ENCODE peak calls at places on chromosomes 12 and 14, in nine cellular contexts. D, I, A, O, P, E, C, X and B are unnamed samples.

GRCh38 chr14:106811167-106811566 is 1284.8 kb downstream of the TMEM121 start:
- DNase-seq in D (no peak), I (no peak), A (no peak), O (no peak), P (no peak), E (no peak), C (no peak), X (no peak), B (no peak)

GRCh38 chr12:10285919-10286318 is 21.8 kb upstream of the KLRD1 start:
- DNase-seq in D (no peak), I (no peak), A (no peak), O (no peak), P (no peak), E (peak; percentile 78), C (no peak), X (no peak), B (no peak)

GRCh38 chr14:68753696-68754095 is 39.2 kb downstream of the ZFP36L1 start:
- DNase-seq in D (no peak), I (peak; percentile 71), A (no peak), O (no peak), P (no peak), E (no peak), C (no peak), X (no peak), B (no peak)

GRCh38 chr14:68589447-68590232 is 203.2 kb downstream of the ZFP36L1 start:
- DNase-seq in D (peak; percentile 47), I (peak; percentile 87), A (no peak), O (no peak), P (peak; percentile 71), E (no peak), C (no peak), X (no peak), B (no peak)

GRCh38 chr12:15268927-15269552 is 47.8 kb upstream of the RERG start:
- DNase-seq in D (peak; percentile 71), I (peak; percentile 79), A (no peak), O (peak; percentile 73), P (peak; percentile 14), E (peak; percentile 66), C (peak; percentile 71), X (no peak), B (peak; percentile 76)

GRCh38 chr14:67944605-67945004 is 125.0 kb downstream of the RAD51B start:
- DNase-seq in D (no peak), I (no peak), A (no peak), O (no peak), P (no peak), E (no peak), C (no peak), X (no peak), B (no peak)

GRCh38 chr12:15526033-15526432 is 203.7 kb downstream of the PTPRO start:
- DNase-seq in D (no peak), I (no peak), A (no peak), O (no peak), P (no peak), E (peak; percentile 88), C (peak; percentile 6), X (no peak), B (no peak)

GRCh38 chr12:57126061-57126460 is 2.2 kb upstream of the LRP1 start:
- DNase-seq in D (no peak), I (no peak), A (no peak), O (no peak), P (no peak), E (no peak), C (no peak), X (no peak), B (no peak)

DNA sequence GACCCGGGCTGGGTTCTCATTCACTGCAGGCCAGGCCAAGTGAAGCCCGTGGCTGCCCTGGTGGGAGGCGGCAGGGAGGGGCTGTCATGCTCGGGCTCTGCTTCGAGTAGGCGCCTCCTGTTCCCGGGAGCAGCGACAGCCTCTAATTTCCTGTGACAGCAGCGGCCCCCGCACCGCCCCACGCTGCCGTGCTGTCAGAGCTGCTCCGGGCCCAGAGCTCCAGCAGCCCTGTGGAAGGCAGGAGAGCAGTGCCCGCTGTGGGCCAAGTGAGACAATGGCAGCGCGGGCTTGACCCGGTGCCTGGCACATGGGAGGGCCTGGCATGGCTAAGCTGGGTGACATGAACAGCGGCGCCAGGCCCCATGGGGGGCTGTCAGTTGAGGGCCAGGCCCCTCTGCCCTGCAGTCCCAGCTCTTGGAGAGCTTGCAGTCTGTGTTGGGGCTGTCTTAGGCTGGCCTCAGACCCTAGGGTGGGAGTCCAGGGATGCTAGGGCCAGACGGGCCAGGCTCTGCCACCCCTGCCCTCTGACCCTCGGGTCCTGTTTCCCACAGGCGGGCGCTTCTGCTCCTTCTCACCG is 5.1 kb downstream of the TRMT61A start:
- DNase-seq in D (no peak), I (no peak), A (no peak), O (no peak), P (no peak), E (no peak), C (no peak), X (no peak), B (no peak)
- H3K4me1 ChIP-seq in D (no peaks in the 10 kb centered on the region), I (peaks cover 47% of the 10 kb centered on the region), A (peaks cover 24% of the 10 kb centered on the region), O (peaks cover 4% of the 10 kb centered on the region), P (peaks cover 36% of the 10 kb centered on the region), E (peaks cover 11% of the 10 kb centered on the region), C (peaks cover 7% of the 10 kb centered on the region), X (peaks cover 55% of the 10 kb centered on the region), B (peaks cover 7% of the 10 kb centered on the region)

DNA sequence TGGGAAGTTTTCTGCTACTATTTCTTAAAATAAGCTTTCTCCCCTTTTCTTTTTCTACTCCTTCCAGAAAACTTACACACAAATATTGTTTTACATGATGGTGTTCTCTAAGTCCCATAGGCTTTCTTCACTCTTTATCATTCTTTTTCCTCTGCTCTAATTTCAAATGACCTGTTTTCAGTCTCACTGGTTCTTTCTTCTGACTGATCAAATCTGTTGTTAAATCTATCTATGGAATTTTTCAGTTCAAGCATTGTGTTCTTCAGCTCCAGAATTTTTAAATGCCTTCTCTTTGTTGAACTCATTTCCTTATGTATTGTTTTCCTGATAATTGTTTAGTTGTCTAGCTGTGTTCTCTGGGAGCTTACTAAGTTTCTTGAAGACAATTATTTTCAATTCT is 29.5 kb upstream of the CNOT2 start:
- DNase-seq in D (no peak), I (no peak), A (no peak), O (no peak), P (no peak), E (no peak), C (no peak), X (no peak), B (no peak)
- H3K9me3 ChIP-seq in D (no peaks in the 10 kb centered on the region), I (peaks cover 26% of the 10 kb centered on the region), A (peaks cover 6% of the 10 kb centered on the region), O (peaks cover 14% of the 10 kb centered on the region), P (peaks cover 55% of the 10 kb centered on the region), E (peaks cover 22% of the 10 kb centered on the region), C (peaks cover 19% of the 10 kb centered on the region), X (peaks cover 26% of the 10 kb centered on the region), B (peaks cover 3% of the 10 kb centered on the region)

GRCh38 chr12:49342066-49342913 is 4.4 kb upstream of the DNAJC22 start:
- DNase-seq in D (peak; percentile 95), I (peak; percentile 88), A (peak; percentile 86), O (peak; percentile 97), P (peak; percentile 76), E (peak; percentile 93), C (peak; percentile 74), X (no peak), B (peak; percentile 94)
- H3K4me1 ChIP-seq in D (peaks cover 19% of the 10 kb centered on the region), I (peaks cover 19% of the 10 kb centered on the region), A (peaks cover 50% of the 10 kb centered on the region), O (peaks cover 57% of the 10 kb centered on the region), P (peaks cover 52% of the 10 kb centered on the region), E (peaks cover 51% of the 10 kb centered on the region), C (peaks cover 4% of the 10 kb centered on the region), X (peaks cover 41% of the 10 kb centered on the region), B (peaks cover 12% of the 10 kb centered on the region)

GRCh38 chr14:105452963-105453362 is 21.7 kb upstream of the CRIP2 start:
- DNase-seq in D (no peak), I (no peak), A (peak; percentile 33), O (no peak), P (no peak), E (no peak), C (no peak), X (no peak), B (no peak)

GRCh38 chr14:105450864-105451720 is 23.5 kb upstream of the CRIP2 start:
- DNase-seq in D (no peak), I (no peak), A (peak; percentile 43), O (no peak), P (no peak), E (no peak), C (no peak), X (no peak), B (no peak)

GRCh38 chr14:105455086-105455640 is 19.5 kb upstream of the CRIP2 start:
- DNase-seq in D (no peak), I (no peak), A (no peak), O (no peak), P (no peak), E (no peak), C (no peak), X (no peak), B (no peak)

GRCh38 chr14:105455766-105456660 is 18.6 kb upstream of the CRIP2 start:
- DNase-seq in D (no peak), I (no peak), A (no peak), O (no peak), P (no peak), E (no peak), C (no peak), X (no peak), B (no peak)

DNA sequence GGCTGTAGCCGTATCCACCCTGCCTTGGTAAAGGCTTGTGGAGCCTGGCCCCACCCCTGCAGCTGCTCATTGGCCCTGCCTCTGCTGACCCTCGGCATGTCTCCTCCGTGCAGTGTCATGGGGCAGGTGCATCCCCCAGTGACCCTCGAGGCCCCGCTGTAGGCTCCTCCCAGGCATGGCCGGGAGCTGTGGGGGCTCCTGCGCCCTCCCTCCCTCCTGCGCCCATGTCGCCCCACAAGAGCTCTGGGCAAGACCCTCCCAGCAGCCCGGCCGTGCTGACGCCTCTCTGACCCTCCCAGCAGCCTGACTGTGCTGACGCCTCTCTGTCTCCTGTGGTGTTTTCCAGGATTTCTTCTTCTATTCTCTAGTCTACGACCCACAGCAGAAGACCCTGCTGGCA is 20.8 kb upstream of the CRIP2 start:
- DNase-seq in D (no peak), I (no peak), A (no peak), O (no peak), P (no peak), E (no peak), C (no peak), X (no peak), B (no peak)
- H3K9me3 ChIP-seq in D (no peaks in the 10 kb centered on the region), I (no peaks in the 10 kb centered on the region), A (no peaks in the 10 kb centered on the region), O (no peaks in the 10 kb centered on the region), P (no peaks in the 10 kb centered on the region), E (no peaks in the 10 kb centered on the region), C (no peaks in the 10 kb centered on the region), X (no peaks in the 10 kb centered on the region), B (no peaks in the 10 kb centered on the region)

GRCh38 chr14:77310041-77310440 is 10.6 kb downstream of the POMT2 start:
- DNase-seq in D (no peak), I (no peak), A (no peak), O (no peak), P (no peak), E (no peak), C (no peak), X (no peak), B (no peak)
- H3K4me1 ChIP-seq in D (peaks cover 13% of the 10 kb centered on the region), I (peaks cover 30% of the 10 kb centered on the region), A (peaks cover 6% of the 10 kb centered on the region), O (peaks cover 20% of the 10 kb centered on the region), P (peaks cover 23% of the 10 kb centered on the region), E (no peaks in the 10 kb centered on the region), C (peaks cover 30% of the 10 kb centered on the region), X (peaks cover 16% of the 10 kb centered on the region), B (peaks cover 15% of the 10 kb centered on the region)

GRCh38 chr14:105549481-105549880 is 23.1 kb downstream of the TMEM121 start:
- DNase-seq in D (no peak), I (no peak), A (no peak), O (no peak), P (no peak), E (no peak), C (no peak), X (no peak), B (no peak)

GRCh38 chr14:105554022-105554421 is 27.6 kb downstream of the TMEM121 start:
- DNase-seq in D (no peak), I (no peak), A (no peak), O (no peak), P (no peak), E (no peak), C (no peak), X (no peak), B (no peak)
- H3K9me3 ChIP-seq in D (no peaks in the 10 kb centered on the region), I (no peaks in the 10 kb centered on the region), A (no peaks in the 10 kb centered on the region), O (no peaks in the 10 kb centered on the region), P (no peaks in the 10 kb centered on the region), E (no peaks in the 10 kb centered on the region), C (no peaks in the 10 kb centered on the region), X (no peaks in the 10 kb centered on the region), B (no peaks in the 10 kb centered on the region)